ENCODE peak calls at places on chromosomes 4 and X, in nine cellular contexts. E, Z, H, S, M, W, D, J and O are unnamed samples.

GRCh38 chr4:173506780-173507211 is 23.2 kb downstream of the HAND2 start:
- DNase-seq in D (no peak), W (no peak), S (no peak), H (peak), J (no peak), M (no peak), E (peak), Z (peak), O (no peak)

GRCh38 chr4:9764155-9764696 is 17.2 kb upstream of the DRD5 start:
- DNase-seq in M (no peak), E (no peak), J (no peak), H (peak), W (no peak), D (no peak), S (no peak), Z (peak), O (no peak)

GRCh38 chr4:8488791-8489369 is 48.3 kb downstream of the TRMT44 start:
- DNase-seq in E (no peak), J (no peak), H (no peak), D (no peak), W (no peak), Z (no peak), M (no peak), S (no peak), O (no peak)

GRCh38 chr4:113831469-113831868 is 69.9 kb upstream of the CAMK2D start:
- DNase-seq in H (no peak), E (no peak), S (no peak), J (no peak), M (no peak), Z (no peak), W (no peak), D (no peak), O (no peak)

GRCh38 chr4:3013839-3014350 is 50.5 kb downstream of the GRK4 start:
- DNase-seq in E (no peak), M (no peak), D (no peak), Z (peak), W (peak), H (no peak), S (no peak), J (no peak), O (no peak)

GRCh38 chr4:169492436-169493163 is 119.8 kb downstream of the NEK1 start:
- DNase-seq in H (peak), E (no peak), W (peak), Z (peak), D (no peak), S (no peak), J (no peak), M (peak), O (no peak)

GRCh38 chrX:7074135-7074907 is 73.2 kb upstream of the STS start:
- DNase-seq in M (no peak), D (no peak), E (no peak), H (no peak), W (no peak), J (no peak), Z (no peak), S (no peak), O (peak)

GRCh38 chr4:125315571-125316390 is 1.0 kb downstream of the FAT4 start:
- DNase-seq in D (no peak), J (peak), E (peak), Z (peak), H (peak), W (peak), M (peak), S (peak), O (no peak)

GRCh38 chr4:3201718-3202702 is 46.9 kb upstream of the MSANTD1 start:
- DNase-seq in H (no peak), W (no peak), Z (peak), S (no peak), J (no peak), M (peak), D (no peak), E (no peak), O (peak)

GRCh38 chr4:120144634-120145033 is 78.0 kb upstream of the MAD2L1 start:
- DNase-seq in E (no peak), W (no peak), M (peak), H (no peak), J (no peak), D (no peak), S (no peak), Z (no peak), O (no peak)

GRCh38 chr4:69098470-69098869 is 2.2 kb downstream of the UGT2B7 start:
- DNase-seq in E (no peak), H (no peak), S (no peak), J (no peak), Z (no peak), D (no peak), M (no peak), W (no peak), O (no peak)

GRCh38 chr4:158133551-158133950 is 39.3 kb downstream of the GASK1B start:
- DNase-seq in E (no peak), D (no peak), J (no peak), M (no peak), H (no peak), S (no peak), Z (no peak), W (no peak), O (no peak)

GRCh38 chr4:44725861-44726820 is at the start of gene GNPDA2:
- DNase-seq in W (peak), J (peak), Z (peak), M (peak), E (peak), H (peak), S (peak), D (peak), O (peak)

GRCh38 chr4:184807797-184808718 is 17.7 kb downstream of the ACSL1 start:
- DNase-seq in D (no peak), S (no peak), Z (peak), W (peak), J (no peak), H (peak), E (no peak), M (peak), O (no peak)

GRCh38 chrX:101617211-101618191 is at the start of gene ARMCX6:
- DNase-seq in S (peak), D (peak), W (peak), H (peak), J (peak), Z (peak), M (peak), E (peak), O (peak)

GRCh38 chrX:20432048-20432447 is 165.3 kb upstream of the RPS6KA3 start:
- DNase-seq in J (no peak), E (no peak), H (no peak), M (no peak), S (no peak), D (no peak), Z (no peak), W (no peak), O (no peak)

GRCh38 chr4:173360587-173361221 is 10.1 kb upstream of the SAP30 start:
- DNase-seq in S (no peak), E (no peak), M (no peak), W (peak), D (no peak), H (peak), Z (no peak), J (no peak), O (no peak)

GRCh38 chr4:183797445-183798248 is 107.5 kb upstream of the STOX2 start:
- DNase-seq in M (peak), W (peak), Z (peak), D (no peak), H (peak), J (peak), S (no peak), E (no peak), O (no peak)

GRCh38 chrX:77085372-77085771 is 361.8 kb upstream of the FGF16 start:
- DNase-seq in W (no peak), H (no peak), E (no peak), D (no peak), M (no peak), S (no peak), Z (no peak), J (no peak), O (no peak)

GRCh38 chr4:150379454-150379853 is 202.5 kb upstream of the MAB21L2 start:
- DNase-seq in H (no peak), E (no peak), Z (no peak), D (no peak), M (peak), J (no peak), S (no peak), W (no peak), O (no peak)

GRCh38 chr4:4578981-4579380 is 37.1 kb upstream of the STX18 start:
- DNase-seq in W (no peak), Z (peak), J (no peak), E (no peak), S (no peak), M (no peak), D (no peak), H (no peak), O (no peak)

GRCh38 chrX:1202251-1202650 is 10.2 kb downstream of the CRLF2 start:
- DNase-seq in M (no peak), Z (peak), H (no peak), E (peak), S (no peak), J (no peak), D (no peak), W (no peak), O (peak)

GRCh38 chr4:8173641-8174242 is 15.1 kb upstream of the ABLIM2 start:
- DNase-seq in W (no peak), Z (peak), M (no peak), J (peak), D (no peak), H (no peak), S (no peak), E (no peak), O (no peak)

GRCh38 chr4:125727931-125728330 is 413.2 kb downstream of the FAT4 start:
- DNase-seq in J (no peak), M (no peak), S (no peak), D (no peak), Z (no peak), W (no peak), H (no peak), E (no peak), O (no peak)

GRCh38 chr4:56874166-56874565 is 33.5 kb upstream of the REST start:
- DNase-seq in S (no peak), W (peak), Z (peak), H (no peak), D (no peak), E (peak), J (no peak), M (no peak), O (no peak)

GRCh38 chr4:156771171-156771837 is 200.3 kb downstream of the PDGFC start:
- DNase-seq in Z (no peak), S (peak), D (peak), M (peak), J (no peak), H (no peak), W (no peak), E (peak), O (no peak)

GRCh38 chrX:81337805-81338204 is 135.9 kb downstream of the SH3BGRL start:
- DNase-seq in W (no peak), H (no peak), D (no peak), S (no peak), M (no peak), E (no peak), J (no peak), Z (no peak), O (no peak)
- H3K4me3 ChIP-seq in W (no peak), H (no peak), D (no peak), S (no peak), M (no peak), E (no peak), J (no peak), Z (no peak), O (no peak)

GRCh38 chr4:13539047-13539720 is 5.1 kb downstream of the NKX3-2 start:
- DNase-seq in J (no peak), H (peak), M (no peak), D (no peak), W (no peak), S (no peak), Z (peak), E (no peak), O (no peak)

GRCh38 chr4:13541720-13542576 is 2.4 kb downstream of the NKX3-2 start:
- DNase-seq in Z (peak), E (no peak), H (peak), S (no peak), D (no peak), W (no peak), J (no peak), M (no peak), O (no peak)

GRCh38 chr4:13541176-13541604 is 3.1 kb downstream of the NKX3-2 start:
- DNase-seq in J (no peak), E (no peak), W (no peak), H (peak), D (no peak), Z (no peak), S (no peak), M (no peak), O (no peak)

GRCh38 chr4:13539721-13540445 is 4.4 kb downstream of the NKX3-2 start:
- DNase-seq in M (no peak), J (no peak), S (no peak), D (no peak), W (no peak), E (no peak), Z (peak), H (peak), O (no peak)

GRCh38 chr4:13540446-13541175 is 3.7 kb downstream of the NKX3-2 start:
- DNase-seq in H (peak), D (no peak), M (no peak), J (no peak), Z (peak), W (no peak), E (no peak), S (no peak), O (no peak)
- H3K4me3 ChIP-seq in H (no peak), D (no peak), M (no peak), J (no peak), Z (no peak), W (no peak), E (no peak), S (no peak), O (no peak)

DNA sequence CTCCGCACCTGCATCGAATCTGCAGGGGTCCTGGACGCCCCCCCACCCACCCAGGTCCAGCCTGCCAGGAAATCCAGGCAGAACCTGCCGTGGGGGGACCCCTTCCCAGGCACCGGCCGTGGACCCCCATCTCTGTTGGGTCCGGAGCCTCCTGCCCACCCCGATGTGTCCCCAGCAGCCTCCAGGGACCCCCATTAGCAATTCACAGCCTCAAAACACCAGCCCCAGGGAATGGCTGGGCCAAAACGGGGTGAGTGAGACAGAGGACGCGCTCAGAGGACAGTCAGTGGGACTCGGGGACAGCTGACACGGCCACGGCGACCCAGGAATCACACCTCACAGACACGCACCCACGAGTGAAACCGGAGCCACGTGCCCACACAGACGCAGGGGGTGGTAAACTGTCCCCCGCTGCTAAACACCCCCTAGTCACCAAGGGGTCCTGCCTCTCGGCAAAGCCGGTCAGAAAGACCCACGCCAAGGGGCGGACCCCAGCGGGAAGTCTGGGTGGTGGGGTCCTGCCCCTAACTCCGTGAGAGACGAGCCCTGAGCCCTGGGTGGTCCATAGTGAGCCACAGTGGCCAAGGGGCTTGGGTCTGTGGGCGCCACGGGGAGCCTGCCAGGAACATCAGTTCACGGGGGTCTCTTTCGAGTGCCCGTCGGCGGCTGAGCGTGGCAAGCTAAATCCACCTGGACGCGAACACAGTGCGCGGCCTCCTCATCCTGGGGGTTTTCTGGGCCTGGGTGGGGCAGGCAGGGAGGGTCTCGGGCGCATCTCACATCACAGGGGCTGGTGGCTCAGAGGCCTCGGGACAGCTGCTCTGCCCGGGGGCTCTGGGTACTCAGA is 126.5 kb upstream of the NKX1-1 start:
- DNase-seq in J (no peak), S (peak), D (no peak), Z (no peak), H (no peak), E (no peak), W (no peak), M (no peak), O (no peak)
- H3K4me3 ChIP-seq in J (no peak), S (no peak), D (no peak), Z (no peak), H (no peak), E (no peak), W (no peak), M (no peak), O (no peak)

GRCh38 chr4:20418865-20419451 is 167.3 kb downstream of the SLIT2 start:
- DNase-seq in S (no peak), D (peak), J (no peak), E (no peak), H (no peak), M (peak), W (peak), Z (no peak), O (no peak)
- H3K4me3 ChIP-seq in S (peak), D (no peak), J (peak), E (peak), H (no peak), M (peak), W (no peak), Z (no peak), O (no peak)

GRCh38 chrX:97995834-97996233 is 1112.1 kb downstream of the RPA4 start:
- DNase-seq in S (no peak), H (no peak), J (no peak), M (no peak), W (no peak), E (no peak), Z (no peak), D (no peak), O (no peak)
- H3K4me3 ChIP-seq in S (no peak), H (no peak), J (no peak), M (no peak), W (no peak), E (no peak), Z (no peak), D (no peak), O (no peak)